ENCODE peak calls at places on chromosomes 6 and 20, in seven cellular contexts. O is fibroblast of lung, A is dorsolateral prefrontal cortex, W is BJ, D is RWPE1, U is brain microvascular endothelial cell, T is AG04450. V is an unnamed sample.

GRCh38 chr6:79671605-79672266 is 40.6 kb downstream of the SH3BGRL2 start:
- DNase-seq in O (peak), W (no peak), D (peak), T (no peak), A (no peak), U (peak), V (no peak)

GRCh38 chr6:2630362-2630761 is 120.4 kb downstream of the MYLK4 start:
- DNase-seq in U (peak), D (peak), A (no peak), O (peak), T (peak), W (peak), V (peak)

GRCh38 chr20:41178904-41179432 is 41.6 kb downstream of the PLCG1 start:
- DNase-seq in D (no peak), O (peak), W (no peak), A (no peak), U (no peak), T (no peak), V (no peak)

GRCh38 chr6:14004258-14004657 is 79.5 kb downstream of the RNF182 start:
- DNase-seq in W (no peak), O (no peak), A (no peak), U (no peak), T (no peak), D (no peak), V (no peak)

GRCh38 chr6:128516514-128516898 is 3.9 kb downstream of the PTPRK start:
- DNase-seq in U (no peak), O (no peak), A (no peak), W (no peak), T (no peak), D (no peak), V (peak)

GRCh38 chr6:140537834-140538680 is 1163.6 kb upstream of the CITED2 start:
- DNase-seq in D (peak), U (peak), T (peak), A (no peak), O (peak), W (peak), V (peak)

GRCh38 chr6:11586574-11586973 is 49.0 kb downstream of the TMEM170B start:
- DNase-seq in W (peak), O (peak), U (peak), T (peak), D (no peak), A (no peak), V (peak)

GRCh38 chr20:2694519-2694918 is 1.9 kb downstream of the EBF4 start:
- DNase-seq in T (no peak), O (no peak), A (peak), D (no peak), W (no peak), U (no peak), V (no peak)

GRCh38 chr6:64376394-64376793 is 740.8 kb downstream of the PHF3 start:
- DNase-seq in A (no peak), W (no peak), O (no peak), U (no peak), T (no peak), D (no peak), V (no peak)

GRCh38 chr6:101539510-101540245 is 146.2 kb downstream of the GRIK2 start:
- DNase-seq in O (peak), D (peak), A (no peak), U (peak), T (no peak), W (peak), V (peak)

GRCh38 chr6:157838718-157839430 is 15.8 kb downstream of the SNX9 start:
- DNase-seq in U (no peak), W (no peak), A (no peak), O (no peak), T (no peak), D (no peak), V (no peak)

GRCh38 chr6:75206338-75207210 is 721 bp upstream of the COL12A1 start:
- DNase-seq in W (no peak), D (no peak), U (peak), A (no peak), T (no peak), O (peak), V (peak)

GRCh38 chr20:50224553-50225255 is 34.1 kb downstream of the CEBPB start:
- DNase-seq in O (peak), U (peak), W (peak), T (peak), A (no peak), D (no peak), V (peak)

GRCh38 chr20:62404112-62404665 is 2.9 kb downstream of the CABLES2 start:
- DNase-seq in A (no peak), D (no peak), U (no peak), T (no peak), O (no peak), W (no peak), V (no peak)

GRCh38 chr20:62405981-62406513 is 1.0 kb downstream of the CABLES2 start:
- DNase-seq in O (no peak), D (no peak), A (no peak), U (no peak), T (no peak), W (no peak), V (no peak)

GRCh38 chr20:62404761-62405107 is 2.4 kb downstream of the CABLES2 start:
- DNase-seq in D (no peak), A (no peak), W (no peak), U (no peak), T (no peak), O (no peak), V (no peak)

GRCh38 chr20:62406635-62407176 is 379 bp downstream of the CABLES2 start:
- DNase-seq in O (no peak), W (no peak), U (no peak), A (no peak), T (no peak), D (no peak), V (no peak)

GRCh38 chr20:62405108-62405980 is 1.7 kb downstream of the CABLES2 start:
- DNase-seq in W (no peak), D (peak), O (peak), T (no peak), A (no peak), U (peak), V (peak)
- TF ChIP-seq CTCF in W (peak), D (peak), O (peak), T (peak), A (peak), U (peak), V (peak)

GRCh38 chr20:4227085-4227821 is 211.9 kb upstream of the RNF24 start:
- DNase-seq in T (no peak), U (peak), A (no peak), D (peak), O (peak), W (peak), V (peak)
- TF ChIP-seq CTCF in T (peak), U (peak), A (peak), D (no peak), O (peak), W (peak), V (peak)

DNA sequence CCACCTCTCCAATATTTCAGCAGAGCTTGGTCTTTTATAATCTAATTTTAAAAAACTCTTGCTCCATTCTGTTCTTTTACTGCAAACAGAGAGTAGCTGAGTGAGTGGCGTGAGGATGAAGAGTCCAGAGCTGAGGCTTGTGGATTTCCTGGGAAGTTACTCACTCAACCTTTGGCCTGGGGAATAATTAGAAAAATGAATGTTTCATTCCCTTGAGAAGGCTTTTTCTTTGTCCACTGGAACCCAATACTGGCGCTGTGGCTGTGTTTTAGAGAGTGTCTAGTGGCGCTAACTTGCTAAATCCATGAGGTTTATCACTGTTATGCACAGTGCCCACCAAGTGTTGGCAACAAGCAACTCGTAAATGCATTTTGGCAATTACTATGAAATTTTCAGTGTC is 251.5 kb downstream of the HIVEP2 start:
- DNase-seq in O (peak), A (no peak), T (no peak), D (no peak), U (peak), W (peak), V (peak)
- TF ChIP-seq CTCF in O (no peak), A (no peak), T (no peak), D (no peak), U (peak), W (no peak), V (peak)

DNA sequence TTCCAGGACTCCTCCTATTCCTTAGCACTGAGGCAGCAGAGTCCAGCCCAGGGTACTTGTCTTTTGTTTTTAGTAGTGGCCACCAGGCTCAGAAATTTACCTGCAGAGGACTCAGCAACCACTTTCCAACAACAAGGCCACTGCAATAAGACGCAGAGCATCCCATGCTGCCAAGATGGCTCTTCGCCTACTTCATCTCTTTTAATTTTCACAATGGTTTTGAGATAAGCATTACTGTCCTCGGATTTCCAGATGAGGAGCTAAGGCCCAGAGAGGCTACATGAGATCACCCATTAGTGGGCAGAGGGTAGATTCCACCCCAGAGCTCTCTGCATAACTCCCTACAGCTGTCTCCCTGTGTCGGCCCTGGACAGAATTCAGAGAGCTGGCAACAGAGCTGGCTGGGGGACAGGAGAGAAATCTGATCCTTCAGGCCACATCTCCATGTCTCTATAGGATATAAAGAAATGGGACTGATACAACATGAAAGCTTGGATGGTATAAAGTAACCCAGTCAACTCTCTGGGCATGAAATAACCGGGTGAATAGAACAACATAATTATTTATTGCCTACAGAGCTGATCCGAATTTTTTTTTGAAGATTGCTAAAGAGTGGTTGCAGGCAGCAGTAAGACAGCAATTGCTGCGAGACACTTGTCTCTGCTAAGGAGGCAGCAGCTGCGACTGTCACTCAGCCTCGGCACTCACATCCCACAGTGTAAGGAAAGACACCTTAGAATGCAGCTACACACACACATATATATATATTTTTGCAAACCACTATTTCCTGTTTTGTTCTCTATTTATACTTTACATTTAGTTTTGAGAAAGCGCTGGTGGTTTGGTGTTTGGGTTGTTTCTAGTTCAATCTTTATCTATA is 37.2 kb downstream of the SCML4 start:
- DNase-seq in T (no peak), D (no peak), A (no peak), W (no peak), U (no peak), O (no peak), V (no peak)
- TF ChIP-seq CTCF in T (no peak), D (no peak), A (no peak), W (no peak), U (no peak), O (no peak), V (no peak)

GRCh38 chr6:1474205-1474604 is 84.8 kb downstream of the FOXF2 start:
- DNase-seq in O (no peak), W (no peak), T (no peak), A (no peak), U (no peak), D (no peak), V (no peak)
- TF ChIP-seq CTCF in O (no peak), W (no peak), T (no peak), A (no peak), U (peak), D (no peak), V (peak)

V was measured in AG10803.